ENCODE peak calls at places on chromosome 16, in eight cellular contexts. O is cardiac muscle cell, K is AG09319, X is ovary, G is body of pancreas, E is WTC11, M is fibroblast of the aortic adventitia, I is IMR-90. B is an unnamed sample.

GRCh38 chr16:60763869-60764268 is 1272.4 kb downstream of the CDH8 start:
- DNase-seq in O (no peak), K (no peak), X (no peak), G (no peak), E (no peak), M (no peak), I (no peak), B (no peak)

GRCh38 chr16:89132194-89133005 is 38.7 kb downstream of the ACSF3 start:
- DNase-seq in O (no peak), K (no peak), X (no peak), G (no peak), E (no peak), M (no peak), I (no peak), B (no peak)

GRCh38 chr16:2008631-2009301 is 855 bp downstream of the ZNF598 start:
- DNase-seq in O (no peak), K (no peak), X (no peak), G (no peak), E (no peak), M (peak), I (peak), B (no peak)

GRCh38 chr16:67884684-67885083 is at the start of gene NRN1L:
- DNase-seq in O (peak), K (peak), X (peak), G (peak), E (peak), M (peak), I (peak), B (peak)

GRCh38 chr16:4293181-4293716 is 20.4 kb upstream of the TFAP4 start:
- DNase-seq in O (no peak), K (no peak), X (no peak), G (no peak), E (no peak), M (no peak), I (no peak), B (no peak)

GRCh38 chr16:54647216-54647615 is 283.4 kb upstream of the IRX5 start:
- DNase-seq in O (no peak), K (no peak), X (no peak), G (no peak), E (no peak), M (no peak), I (no peak), B (no peak)

GRCh38 chr16:1379863-1380174 is 28.1 kb downstream of the GNPTG start:
- DNase-seq in O (no peak), K (no peak), X (no peak), G (no peak), E (peak), M (no peak), I (no peak), B (no peak)

GRCh38 chr16:49417354-49417753 is 43.8 kb downstream of the C16orf78 start:
- DNase-seq in O (no peak), K (no peak), X (no peak), G (no peak), E (no peak), M (no peak), I (no peak), B (no peak)

GRCh38 chr16:17724242-17724898 is 253.6 kb upstream of the XYLT1 start:
- DNase-seq in O (no peak), K (peak), X (no peak), G (no peak), E (no peak), M (peak), I (peak), B (no peak)

GRCh38 chr16:680967-681745 is 946 bp downstream of the STUB1 start:
- DNase-seq in O (peak), K (no peak), X (peak), G (peak), E (no peak), M (peak), I (peak), B (no peak)

GRCh38 chr16:48158296-48158695 is 2.5 kb upstream of the ABCC12 start:
- DNase-seq in O (no peak), K (no peak), X (no peak), G (no peak), E (no peak), M (peak), I (peak), B (no peak)

GRCh38 chr16:79970551-79971236 is 370.2 kb upstream of the MAF start:
- DNase-seq in O (no peak), K (no peak), X (peak), G (no peak), E (no peak), M (no peak), I (no peak), B (no peak)

GRCh38 chr16:50692999-50693781 is at the start of gene NOD2:
- DNase-seq in O (peak), K (no peak), X (peak), G (no peak), E (peak), M (no peak), I (no peak), B (no peak)

GRCh38 chr16:2473425-2473926 is 1.5 kb upstream of the TBC1D24 start:
- DNase-seq in O (no peak), K (no peak), X (no peak), G (no peak), E (peak), M (no peak), I (no peak), B (peak)

GRCh38 chr16:73071131-73071940 is 23.4 kb upstream of the ZFHX3 start:
- DNase-seq in O (peak), K (no peak), X (peak), G (peak), E (peak), M (peak), I (no peak), B (no peak)

GRCh38 chr16:49776085-49776501 is 79.8 kb downstream of the ZNF423 start:
- DNase-seq in O (peak), K (no peak), X (no peak), G (no peak), E (peak), M (no peak), I (no peak), B (no peak)

GRCh38 chr16:89422905-89423630 is 67.3 kb downstream of the ANKRD11 start:
- DNase-seq in O (peak), K (no peak), X (no peak), G (no peak), E (no peak), M (peak), I (peak), B (no peak)

GRCh38 chr16:64933890-64934289 is 188.0 kb downstream of the CDH11 start:
- DNase-seq in O (no peak), K (no peak), X (no peak), G (no peak), E (no peak), M (no peak), I (peak), B (no peak)

GRCh38 chr16:77434365-77435239 is at the start of gene ADAMTS18:
- DNase-seq in O (peak), K (no peak), X (no peak), G (no peak), E (peak), M (no peak), I (no peak), B (no peak)
- TF ChIP-seq CTCF in O (no peak), K (no peak), X (no peak), G (no peak), E (no peak), M (no peak), I (no peak), B (no peak)

DNA sequence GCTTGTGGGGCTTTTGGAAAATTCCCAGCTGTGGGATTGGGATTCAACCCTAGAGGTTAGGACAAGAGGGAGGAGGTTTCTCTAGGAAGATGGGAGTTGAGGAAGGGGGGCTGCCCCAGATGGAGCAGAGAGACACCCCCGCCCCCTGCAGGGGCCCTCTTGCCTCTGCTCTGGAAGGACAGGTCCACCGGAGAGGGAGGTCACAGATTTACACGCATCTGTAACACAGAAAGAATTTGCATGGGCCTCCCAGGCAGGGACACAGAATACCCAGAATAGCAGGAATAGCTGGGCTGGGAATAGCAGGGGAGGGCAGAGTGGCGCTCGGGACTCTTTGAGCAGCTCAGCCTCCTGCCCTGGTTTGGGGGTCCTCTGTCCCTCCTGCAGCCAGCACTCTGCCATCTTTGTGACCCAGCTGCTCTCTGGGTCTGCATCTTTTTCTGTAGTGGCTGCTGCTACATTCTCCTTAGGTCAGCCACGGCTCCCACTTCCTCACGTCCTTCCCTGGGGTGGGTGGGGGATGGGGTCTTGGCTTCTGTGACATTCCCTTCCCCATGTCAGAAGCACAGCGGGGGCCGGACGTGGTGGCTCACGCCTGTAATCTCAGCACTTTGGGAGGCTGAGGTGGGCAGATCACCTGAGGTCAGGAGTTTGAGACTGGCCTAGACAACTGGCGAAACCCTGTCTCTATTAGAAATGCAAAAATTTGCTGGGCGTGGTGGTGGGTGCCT is 33.9 kb upstream of the PLLP start:
- DNase-seq in O (peak), K (no peak), X (no peak), G (no peak), E (peak), M (peak), I (peak), B (no peak)
- TF ChIP-seq CTCF in O (no peak), K (no peak), X (no peak), G (no peak), E (no peak), M (no peak), I (no peak), B (peak)

GRCh38 chr16:30585400-30586191 is at the start of gene ZNF785:
- DNase-seq in O (peak), K (peak), X (peak), G (peak), E (peak), M (peak), I (peak), B (peak)
- TF ChIP-seq CTCF in O (peak), K (peak), X (no peak), G (peak), E (no peak), M (no peak), I (peak), B (peak)

GRCh38 chr16:20285993-20286499 is 41.3 kb downstream of the GP2 start:
- DNase-seq in O (no peak), K (no peak), X (no peak), G (no peak), E (no peak), M (no peak), I (no peak), B (no peak)

GRCh38 chr16:20291807-20292206 is 35.5 kb downstream of the GP2 start:
- DNase-seq in O (no peak), K (no peak), X (no peak), G (no peak), E (peak), M (no peak), I (no peak), B (no peak)
- TF ChIP-seq CTCF in O (no peak), K (no peak), X (no peak), G (no peak), E (no peak), M (no peak), I (no peak), B (no peak)

B was measured in chondrocyte.